ENCODE peak calls at places on chromosome 10, in five cellular contexts. A, W, I, P and U are unnamed samples.

GRCh38 chr10:603745-604144 is 85.7 kb downstream of the DIP2C start:
- DNase-seq in W (no peak), A (no peak), P (no peak), I (no peak), U (no peak)

GRCh38 chr10:25747038-25747437 is 187.0 kb upstream of the MYO3A start:
- DNase-seq in A (no peak), I (no peak), W (no peak), P (peak), U (no peak)

GRCh38 chr10:103040424-103040823 is 122.3 kb downstream of the CNNM2 start:
- DNase-seq in I (no peak), P (no peak), A (no peak), W (no peak), U (no peak)

GRCh38 chr10:9015005-9015404 is 960.5 kb downstream of the GATA3 start:
- DNase-seq in I (no peak), P (no peak), W (no peak), A (no peak), U (no peak)

GRCh38 chr10:126911301-126911700 is 6.1 kb downstream of the DOCK1 start:
- DNase-seq in P (no peak), I (no peak), W (no peak), A (no peak), U (no peak)

GRCh38 chr10:28254290-28254985 is 48.4 kb downstream of the MPP7 start:
- DNase-seq in P (peak), A (peak), I (no peak), W (no peak), U (peak)

GRCh38 chr10:113496124-113496523 is 56.7 kb upstream of the HABP2 start:
- DNase-seq in W (no peak), P (no peak), A (no peak), I (no peak), U (no peak)

GRCh38 chr10:29386347-29386999 is 97.6 kb downstream of the LYZL1 start:
- DNase-seq in A (peak), I (peak), P (peak), W (peak), U (peak)

GRCh38 chr10:9999627-10000026 is 1018.0 kb upstream of the CELF2 start:
- DNase-seq in W (no peak), A (no peak), P (no peak), I (no peak), U (no peak)

GRCh38 chr10:34031410-34031809 is 696.9 kb upstream of the NRP1 start:
- DNase-seq in I (no peak), A (no peak), W (no peak), P (no peak), U (no peak)

GRCh38 chr10:78757542-78757941 is 311.2 kb upstream of the ZMIZ1 start:
- DNase-seq in A (peak), I (no peak), P (peak), W (no peak), U (no peak)

GRCh38 chr10:94066411-94066810 is 72.7 kb downstream of the PLCE1 start:
- DNase-seq in W (peak), A (peak), P (peak), I (no peak), U (peak)

GRCh38 chr10:22230331-22230833 is 12.6 kb upstream of the EBLN1 start:
- DNase-seq in W (peak), I (peak), A (peak), P (peak), U (no peak)

GRCh38 chr10:43892062-43892765 is 243.5 kb upstream of the ZNF32 start:
- DNase-seq in P (no peak), A (no peak), I (no peak), W (no peak), U (no peak)

GRCh38 chr10:71761105-71761511 is 12.2 kb downstream of the VSIR start:
- DNase-seq in P (no peak), A (no peak), I (peak), W (no peak), U (no peak)

GRCh38 chr10:133177380-133178157 is 17.6 kb downstream of the KNDC1 start:
- DNase-seq in W (no peak), I (no peak), P (no peak), A (no peak), U (no peak)

GRCh38 chr10:131786756-131787605 is 113.8 kb upstream of the PPP2R2D start:
- DNase-seq in A (peak), I (peak), W (peak), P (no peak), U (peak)

GRCh38 chr10:82164333-82164732 is 289.3 kb downstream of the NRG3 start:
- DNase-seq in A (peak), W (no peak), I (no peak), P (peak), U (no peak)

GRCh38 chr10:29482591-29483421 is 152.0 kb downstream of the SVIL start:
- DNase-seq in P (no peak), A (no peak), W (no peak), I (peak), U (no peak)

GRCh38 chr10:35127289-35127891 is 744 bp downstream of the CREM start:
- DNase-seq in P (peak), W (peak), I (peak), A (peak), U (peak)

GRCh38 chr10:131825150-131825907 is 75.5 kb upstream of the PPP2R2D start:
- DNase-seq in A (no peak), P (no peak), I (no peak), W (no peak), U (no peak)

GRCh38 chr10:17175551-17175950 is 25.9 kb downstream of the TRDMT1 start:
- DNase-seq in P (no peak), I (peak), A (no peak), W (no peak), U (no peak)

GRCh38 chr10:91887075-91887899 is 22.0 kb downstream of the FGFBP3 start:
- DNase-seq in A (peak), P (no peak), I (peak), W (peak), U (no peak)

GRCh38 chr10:112689327-112689726 is 242.3 kb downstream of the VTI1A start:
- DNase-seq in W (peak), A (peak), I (peak), P (peak), U (peak)

GRCh38 chr10:37434091-37434490 is 308.7 kb downstream of the ANKRD30A start:
- DNase-seq in A (no peak), W (peak), P (no peak), I (no peak), U (no peak)

GRCh38 chr10:12130237-12130872 is 878 bp downstream of the SEC61A2 start:
- DNase-seq in I (peak), W (peak), A (peak), P (peak), U (peak)

GRCh38 chr10:98267069-98267893 is 713 bp downstream of the LOXL4 start:
- DNase-seq in A (no peak), W (no peak), P (no peak), I (no peak), U (peak)

GRCh38 chr10:132877473-132877872 is 64.9 kb downstream of the CFAP46 start:
- DNase-seq in I (no peak), W (no peak), A (no peak), P (no peak), U (no peak)

GRCh38 chr10:3222068-3222467 is 49.5 kb upstream of the PITRM1 start:
- DNase-seq in I (no peak), A (no peak), W (peak), P (no peak), U (peak)

GRCh38 chr10:2214035-2214434 is 476.7 kb upstream of the ADARB2 start:
- DNase-seq in I (no peak), P (no peak), A (no peak), W (no peak), U (no peak)

GRCh38 chr10:98465866-98466265 is 19.1 kb upstream of the HPS1 start:
- DNase-seq in W (no peak), A (no peak), P (no peak), I (no peak), U (no peak)

GRCh38 chr10:22369433-22370072 is 24.3 kb downstream of the SPAG6 start:
- DNase-seq in A (no peak), I (no peak), W (peak), P (no peak), U (no peak)

GRCh38 chr10:132974886-132975881 is 32.8 kb upstream of the CFAP46 start:
- DNase-seq in A (no peak), P (no peak), I (peak), W (no peak), U (no peak)

GRCh38 chr10:113449151-113449695 is 103.6 kb upstream of the HABP2 start:
- DNase-seq in A (no peak), I (no peak), P (no peak), W (no peak), U (no peak)

GRCh38 chr10:78199019-78199418 is 165.4 kb downstream of the RPS24 start:
- DNase-seq in P (no peak), I (no peak), W (no peak), A (no peak), U (no peak)

GRCh38 chr10:78820007-78820362 is 248.8 kb upstream of the ZMIZ1 start:
- DNase-seq in W (no peak), P (no peak), I (no peak), A (no peak), U (no peak)

GRCh38 chr10:105063796-105064195 is 422.7 kb downstream of the SORCS3 start:
- DNase-seq in W (peak), A (peak), P (peak), I (peak), U (peak)

GRCh38 chr10:95793401-95794045 is 37.6 kb downstream of the ENTPD1 start:
- DNase-seq in I (no peak), A (no peak), P (no peak), W (no peak), U (no peak)

GRCh38 chr10:103232772-103233488 is 12.8 kb upstream of the RPEL1 start:
- DNase-seq in A (no peak), P (peak), W (peak), I (no peak), U (peak)

GRCh38 chr10:34543716-34544115 is 271.4 kb downstream of the PARD3 start:
- DNase-seq in W (no peak), A (no peak), I (no peak), P (no peak), U (no peak)